ENCODE peak calls at places on chromosomes 4 and X, in ten cellular contexts. One of them, this sample, is unnamed.

GRCh38 chr4:63370997-63371396 is 1038.3 kb downstream of the TECRL start:
- DNase-seq in choroid plexus epithelial cell: no peak
- DNase-seq in nephron progenitor cell: no peak
- DNase-seq in mammary epithelial cell: no peak
- DNase-seq in endothelial cell: no peak
- DNase-seq in epithelial cell of esophagus: no peak
- DNase-seq in OCI-LY7: no peak
- DNase-seq in GM13977: no peak
- DNase-seq in heart right ventricle: no peak
- DNase-seq in astrocyte of the spinal cord: no peak
- DNase-seq in this sample: no peak

GRCh38 chrX:33447285-33447684 is 235.9 kb upstream of the DMD start:
- DNase-seq in epithelial cell of esophagus: no peak
- DNase-seq in GM13977: no peak
- DNase-seq in heart right ventricle: no peak
- DNase-seq in OCI-LY7: no peak
- DNase-seq in endothelial cell: no peak
- DNase-seq in mammary epithelial cell: no peak
- DNase-seq in nephron progenitor cell: no peak
- DNase-seq in astrocyte of the spinal cord: no peak
- DNase-seq in choroid plexus epithelial cell: peak
- DNase-seq in this sample: no peak

GRCh38 chr4:143186202-143186601 is 1.5 kb downstream of the USP38 start:
- DNase-seq in epithelial cell of esophagus: peak
- DNase-seq in heart right ventricle: no peak
- DNase-seq in mammary epithelial cell: peak
- DNase-seq in endothelial cell: no peak
- DNase-seq in GM13977: no peak
- DNase-seq in nephron progenitor cell: no peak
- DNase-seq in OCI-LY7: no peak
- DNase-seq in choroid plexus epithelial cell: peak
- DNase-seq in astrocyte of the spinal cord: no peak
- DNase-seq in this sample: no peak

GRCh38 chr4:141133146-141134006 is at the start of gene RNF150:
- DNase-seq in heart right ventricle: peak
- DNase-seq in choroid plexus epithelial cell: peak
- DNase-seq in mammary epithelial cell: peak
- DNase-seq in astrocyte of the spinal cord: peak
- DNase-seq in GM13977: peak
- DNase-seq in epithelial cell of esophagus: peak
- DNase-seq in nephron progenitor cell: peak
- DNase-seq in endothelial cell: peak
- DNase-seq in OCI-LY7: peak
- DNase-seq in this sample: peak

GRCh38 chr4:153432971-153433752 is 33.0 kb upstream of the TMEM131L start:
- DNase-seq in epithelial cell of esophagus: peak
- DNase-seq in nephron progenitor cell: no peak
- DNase-seq in astrocyte of the spinal cord: peak
- DNase-seq in mammary epithelial cell: peak
- DNase-seq in GM13977: peak
- DNase-seq in choroid plexus epithelial cell: peak
- DNase-seq in heart right ventricle: peak
- DNase-seq in endothelial cell: peak
- DNase-seq in OCI-LY7: peak
- DNase-seq in this sample: no peak

GRCh38 chr4:153651041-153651960 is 32.8 kb upstream of the TLR2 start:
- DNase-seq in epithelial cell of esophagus: peak
- DNase-seq in nephron progenitor cell: no peak
- DNase-seq in GM13977: no peak
- DNase-seq in heart right ventricle: peak
- DNase-seq in OCI-LY7: peak
- DNase-seq in mammary epithelial cell: peak
- DNase-seq in choroid plexus epithelial cell: peak
- DNase-seq in astrocyte of the spinal cord: peak
- DNase-seq in endothelial cell: no peak
- DNase-seq in this sample: no peak

GRCh38 chrX:70613295-70613694 is 168.7 kb downstream of the DLG3 start:
- DNase-seq in nephron progenitor cell: no peak
- DNase-seq in heart right ventricle: no peak
- DNase-seq in choroid plexus epithelial cell: peak
- DNase-seq in mammary epithelial cell: peak
- DNase-seq in endothelial cell: no peak
- DNase-seq in GM13977: no peak
- DNase-seq in astrocyte of the spinal cord: no peak
- DNase-seq in OCI-LY7: no peak
- DNase-seq in epithelial cell of esophagus: peak
- DNase-seq in this sample: no peak

GRCh38 chrX:79367907-79368306 is 773 bp upstream of the ITM2A start:
- DNase-seq in choroid plexus epithelial cell: no peak
- DNase-seq in astrocyte of the spinal cord: no peak
- DNase-seq in nephron progenitor cell: no peak
- DNase-seq in mammary epithelial cell: no peak
- DNase-seq in OCI-LY7: no peak
- DNase-seq in GM13977: no peak
- DNase-seq in epithelial cell of esophagus: no peak
- DNase-seq in heart right ventricle: no peak
- DNase-seq in endothelial cell: no peak
- DNase-seq in this sample: no peak

DNA sequence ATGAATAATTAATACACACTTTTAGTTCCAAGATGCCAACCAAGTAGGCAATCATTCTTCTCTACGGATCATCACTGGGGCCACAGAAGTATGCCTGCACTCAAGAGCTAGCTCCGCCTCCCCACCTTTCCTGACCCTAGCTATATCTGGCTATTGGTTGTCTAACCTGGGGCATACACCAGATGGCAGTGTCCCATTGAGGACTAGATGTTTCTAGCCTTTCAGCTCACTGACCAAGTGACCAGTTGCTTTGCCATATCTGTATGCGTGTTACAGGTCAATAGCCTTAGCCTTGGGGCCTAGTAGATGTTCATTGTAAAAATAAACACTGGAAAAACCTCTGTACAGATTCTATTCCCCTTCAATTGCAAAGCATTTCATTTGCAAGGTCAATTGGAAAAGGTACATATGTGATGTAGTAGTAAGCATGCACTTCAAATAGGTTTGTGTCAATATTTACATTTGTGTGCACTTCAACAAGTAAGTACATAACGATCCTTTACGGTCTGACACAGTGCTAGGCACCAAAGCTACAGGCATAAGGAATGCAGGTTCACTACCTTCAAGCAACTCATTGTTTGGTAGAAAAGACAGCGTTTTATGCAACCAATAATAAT is 521.7 kb downstream of the PPARGC1A start:
- DNase-seq in OCI-LY7: no peak
- DNase-seq in choroid plexus epithelial cell: peak
- DNase-seq in epithelial cell of esophagus: peak
- DNase-seq in astrocyte of the spinal cord: no peak
- DNase-seq in GM13977: no peak
- DNase-seq in heart right ventricle: peak
- DNase-seq in mammary epithelial cell: no peak
- DNase-seq in endothelial cell: peak
- DNase-seq in nephron progenitor cell: peak
- DNase-seq in this sample: no peak
- TF ChIP-seq CTCF in OCI-LY7: peak
- TF ChIP-seq CTCF in choroid plexus epithelial cell: peak
- TF ChIP-seq CTCF in epithelial cell of esophagus: no peak
- TF ChIP-seq CTCF in astrocyte of the spinal cord: peak
- TF ChIP-seq CTCF in GM13977: peak
- TF ChIP-seq CTCF in heart right ventricle: peak
- TF ChIP-seq CTCF in mammary epithelial cell: no peak
- TF ChIP-seq CTCF in endothelial cell: peak
- TF ChIP-seq CTCF in nephron progenitor cell: peak
- TF ChIP-seq CTCF in this sample: peak

GRCh38 chr4:106809083-106809482 is 227.0 kb downstream of the DKK2 start:
- DNase-seq in OCI-LY7: no peak
- DNase-seq in nephron progenitor cell: no peak
- DNase-seq in mammary epithelial cell: peak
- DNase-seq in choroid plexus epithelial cell: peak
- DNase-seq in heart right ventricle: no peak
- DNase-seq in endothelial cell: peak
- DNase-seq in GM13977: no peak
- DNase-seq in epithelial cell of esophagus: peak
- DNase-seq in astrocyte of the spinal cord: peak
- DNase-seq in this sample: no peak
- TF ChIP-seq CTCF in OCI-LY7: peak
- TF ChIP-seq CTCF in nephron progenitor cell: peak
- TF ChIP-seq CTCF in mammary epithelial cell: peak
- TF ChIP-seq CTCF in choroid plexus epithelial cell: peak
- TF ChIP-seq CTCF in heart right ventricle: no peak
- TF ChIP-seq CTCF in endothelial cell: no peak
- TF ChIP-seq CTCF in GM13977: no peak
- TF ChIP-seq CTCF in epithelial cell of esophagus: peak
- TF ChIP-seq CTCF in astrocyte of the spinal cord: peak
- TF ChIP-seq CTCF in this sample: peak

GRCh38 chr4:80335554-80336358 is at the start of gene CFAP299:
- DNase-seq in mammary epithelial cell: peak
- DNase-seq in OCI-LY7: peak
- DNase-seq in choroid plexus epithelial cell: peak
- DNase-seq in nephron progenitor cell: peak
- DNase-seq in endothelial cell: peak
- DNase-seq in astrocyte of the spinal cord: peak
- DNase-seq in epithelial cell of esophagus: peak
- DNase-seq in GM13977: peak
- DNase-seq in heart right ventricle: peak
- DNase-seq in this sample: peak

GRCh38 chr4:80333121-80333520 is 2.4 kb upstream of the CFAP299 start:
- DNase-seq in heart right ventricle: no peak
- DNase-seq in GM13977: no peak
- DNase-seq in choroid plexus epithelial cell: peak
- DNase-seq in mammary epithelial cell: no peak
- DNase-seq in astrocyte of the spinal cord: no peak
- DNase-seq in nephron progenitor cell: no peak
- DNase-seq in endothelial cell: no peak
- DNase-seq in epithelial cell of esophagus: peak
- DNase-seq in OCI-LY7: no peak
- DNase-seq in this sample: no peak

GRCh38 chr4:80336582-80336981 is 1.1 kb downstream of the CFAP299 start:
- DNase-seq in epithelial cell of esophagus: peak
- DNase-seq in endothelial cell: peak
- DNase-seq in choroid plexus epithelial cell: peak
- DNase-seq in mammary epithelial cell: peak
- DNase-seq in nephron progenitor cell: peak
- DNase-seq in heart right ventricle: no peak
- DNase-seq in GM13977: no peak
- DNase-seq in OCI-LY7: peak
- DNase-seq in astrocyte of the spinal cord: peak
- DNase-seq in this sample: no peak

GRCh38 chr4:80335226-80335553 is 340 bp upstream of the CFAP299 start:
- DNase-seq in OCI-LY7: no peak
- DNase-seq in heart right ventricle: no peak
- DNase-seq in choroid plexus epithelial cell: no peak
- DNase-seq in nephron progenitor cell: no peak
- DNase-seq in endothelial cell: no peak
- DNase-seq in GM13977: no peak
- DNase-seq in mammary epithelial cell: no peak
- DNase-seq in astrocyte of the spinal cord: no peak
- DNase-seq in epithelial cell of esophagus: no peak
- DNase-seq in this sample: no peak

DNA sequence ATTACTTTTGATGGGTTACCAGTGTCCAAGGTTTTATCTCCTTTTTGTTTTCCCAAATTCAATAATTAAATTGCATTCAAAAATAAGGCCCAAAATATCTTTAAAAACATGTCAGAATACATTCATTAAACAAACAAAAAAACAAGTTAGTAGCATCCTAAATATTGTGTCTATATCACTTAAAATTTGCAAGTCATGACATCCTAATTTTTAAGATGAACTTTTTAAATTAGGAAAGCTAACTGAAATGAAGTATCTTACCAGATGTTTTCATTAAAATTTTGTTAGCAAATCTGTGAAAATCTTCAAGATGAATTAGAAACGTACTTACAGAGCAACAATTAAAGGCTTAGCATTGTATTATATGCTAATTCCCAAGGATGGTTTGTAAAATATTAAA is 962 bp upstream of the CFAP299 start:
- DNase-seq in endothelial cell: no peak
- DNase-seq in heart right ventricle: no peak
- DNase-seq in OCI-LY7: no peak
- DNase-seq in nephron progenitor cell: no peak
- DNase-seq in epithelial cell of esophagus: no peak
- DNase-seq in astrocyte of the spinal cord: no peak
- DNase-seq in mammary epithelial cell: no peak
- DNase-seq in GM13977: no peak
- DNase-seq in choroid plexus epithelial cell: no peak
- DNase-seq in this sample: no peak
- TF ChIP-seq CTCF in endothelial cell: no peak
- TF ChIP-seq CTCF in heart right ventricle: no peak
- TF ChIP-seq CTCF in OCI-LY7: no peak
- TF ChIP-seq CTCF in nephron progenitor cell: no peak
- TF ChIP-seq CTCF in epithelial cell of esophagus: no peak
- TF ChIP-seq CTCF in astrocyte of the spinal cord: no peak
- TF ChIP-seq CTCF in mammary epithelial cell: no peak
- TF ChIP-seq CTCF in GM13977: no peak
- TF ChIP-seq CTCF in choroid plexus epithelial cell: no peak
- TF ChIP-seq CTCF in this sample: no peak

GRCh38 chr4:173289351-173289725 is 44.8 kb downstream of the HMGB2 start:
- DNase-seq in mammary epithelial cell: no peak
- DNase-seq in GM13977: no peak
- DNase-seq in epithelial cell of esophagus: no peak
- DNase-seq in astrocyte of the spinal cord: no peak
- DNase-seq in nephron progenitor cell: no peak
- DNase-seq in endothelial cell: no peak
- DNase-seq in heart right ventricle: no peak
- DNase-seq in OCI-LY7: no peak
- DNase-seq in choroid plexus epithelial cell: no peak
- DNase-seq in this sample: no peak

GRCh38 chr4:173287486-173287885 is 46.7 kb downstream of the HMGB2 start:
- DNase-seq in heart right ventricle: no peak
- DNase-seq in choroid plexus epithelial cell: no peak
- DNase-seq in epithelial cell of esophagus: no peak
- DNase-seq in nephron progenitor cell: no peak
- DNase-seq in mammary epithelial cell: no peak
- DNase-seq in astrocyte of the spinal cord: no peak
- DNase-seq in GM13977: no peak
- DNase-seq in endothelial cell: no peak
- DNase-seq in OCI-LY7: no peak
- DNase-seq in this sample: no peak

GRCh38 chr4:173284463-173284862 is 49.7 kb downstream of the HMGB2 start:
- DNase-seq in endothelial cell: no peak
- DNase-seq in OCI-LY7: no peak
- DNase-seq in nephron progenitor cell: no peak
- DNase-seq in heart right ventricle: no peak
- DNase-seq in GM13977: no peak
- DNase-seq in choroid plexus epithelial cell: no peak
- DNase-seq in mammary epithelial cell: no peak
- DNase-seq in epithelial cell of esophagus: no peak
- DNase-seq in astrocyte of the spinal cord: no peak
- DNase-seq in this sample: no peak

GRCh38 chr4:173288296-173288695 is 45.9 kb downstream of the HMGB2 start:
- DNase-seq in heart right ventricle: peak
- DNase-seq in choroid plexus epithelial cell: peak
- DNase-seq in epithelial cell of esophagus: peak
- DNase-seq in OCI-LY7: peak
- DNase-seq in mammary epithelial cell: peak
- DNase-seq in endothelial cell: peak
- DNase-seq in nephron progenitor cell: peak
- DNase-seq in GM13977: peak
- DNase-seq in astrocyte of the spinal cord: peak
- DNase-seq in this sample: peak

DNA sequence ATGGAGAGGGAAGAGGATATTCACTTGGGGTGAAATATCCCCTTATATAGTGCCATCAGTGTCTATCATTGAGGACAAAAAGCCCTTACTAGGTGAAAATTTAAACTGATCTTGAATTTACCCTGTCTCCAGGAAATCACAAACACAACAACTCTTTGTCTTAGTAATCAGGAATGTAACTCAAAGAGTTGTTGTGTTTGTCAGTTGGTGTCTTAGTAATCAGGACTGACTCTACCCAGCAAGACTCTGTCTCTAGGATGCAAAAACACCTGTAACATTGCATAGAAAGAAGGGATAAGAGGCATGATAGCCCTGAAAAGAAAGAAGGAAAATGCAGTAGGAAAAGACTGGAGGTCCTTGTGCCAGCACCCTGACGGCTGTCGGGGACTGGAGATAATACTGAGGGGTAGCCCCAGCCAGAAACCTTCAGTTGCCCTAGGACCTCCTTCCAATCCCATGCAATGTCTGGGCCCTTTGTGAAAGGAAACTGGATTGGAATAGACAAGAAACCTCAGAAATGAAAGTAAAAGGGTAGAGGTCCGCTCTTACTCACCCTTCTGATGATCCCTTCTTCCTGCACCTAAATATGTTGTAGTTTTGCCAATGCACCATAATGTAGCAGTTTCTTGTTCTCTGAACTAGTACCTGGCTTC is 45.3 kb downstream of the HMGB2 start:
- DNase-seq in astrocyte of the spinal cord: no peak
- DNase-seq in mammary epithelial cell: peak
- DNase-seq in choroid plexus epithelial cell: no peak
- DNase-seq in epithelial cell of esophagus: peak
- DNase-seq in nephron progenitor cell: no peak
- DNase-seq in GM13977: no peak
- DNase-seq in OCI-LY7: no peak
- DNase-seq in heart right ventricle: no peak
- DNase-seq in endothelial cell: no peak
- DNase-seq in this sample: no peak
- TF ChIP-seq CTCF in astrocyte of the spinal cord: no peak
- TF ChIP-seq CTCF in mammary epithelial cell: no peak
- TF ChIP-seq CTCF in choroid plexus epithelial cell: no peak
- TF ChIP-seq CTCF in epithelial cell of esophagus: no peak
- TF ChIP-seq CTCF in nephron progenitor cell: no peak
- TF ChIP-seq CTCF in GM13977: no peak
- TF ChIP-seq CTCF in OCI-LY7: peak
- TF ChIP-seq CTCF in heart right ventricle: no peak
- TF ChIP-seq CTCF in endothelial cell: no peak
- TF ChIP-seq CTCF in this sample: no peak

This sample was measured in neural crest cell.